ENCODE peak calls at places on chromosomes 5 and 9, in six cellular contexts. O is A549, H is body of pancreas, Z is breast epithelium, U is transverse colon, N is tibial nerve. X is an unnamed sample. For H3K4me1, the result is how much of the 10 kb centered on the place peaks cover.

GRCh38 chr5:159802661-159803060 is 113.6 kb upstream of the ADRA1B start:
- DNase-seq in U (no peak), H (no peak), N (no peak), Z (no peak), O (no peak), X (no peak)

GRCh38 chr5:134069553-134069952 is 44.9 kb upstream of the TCF7 start:
- DNase-seq in O (no peak), N (no peak), Z (no peak), U (no peak), H (no peak), X (no peak)

GRCh38 chr5:102958481-102959011 is 161.4 kb downstream of the GIN1 start:
- DNase-seq in U (no peak), H (no peak), Z (no peak), N (no peak), O (no peak), X (no peak)

GRCh38 chr5:120062515-120062917 is 401.6 kb upstream of the PRR16 start:
- DNase-seq in Z (no peak), O (no peak), H (no peak), N (no peak), U (no peak), X (no peak)

GRCh38 chr9:130183133-130183762 is 11.0 kb downstream of the NCS1 start:
- DNase-seq in N (no peak), O (peak), Z (peak), U (no peak), H (peak), X (peak)

GRCh38 chr9:135463140-135463539 is 16.4 kb upstream of the PPP1R26 start:
- DNase-seq in O (peak), H (no peak), U (no peak), N (no peak), Z (no peak), X (no peak)

GRCh38 chr5:82285206-82285605 is 7.1 kb upstream of the RPS23 start:
- DNase-seq in Z (no peak), H (no peak), N (no peak), O (no peak), U (no peak), X (no peak)

GRCh38 chr5:36613241-36613640 is 6.8 kb downstream of the SLC1A3 start:
- DNase-seq in O (no peak), U (no peak), N (no peak), H (no peak), Z (no peak), X (peak)

GRCh38 chr5:33299621-33300208 is 141.1 kb upstream of the TARS1 start:
- DNase-seq in O (peak), H (peak), U (peak), N (no peak), Z (no peak), X (peak)

GRCh38 chr9:12814877-12815237 is 40.0 kb downstream of the LURAP1L start:
- DNase-seq in O (no peak), H (no peak), U (no peak), Z (no peak), N (no peak), X (no peak)

GRCh38 chr5:135139397-135140134 is 105.5 kb upstream of the PITX1 start:
- DNase-seq in N (no peak), Z (no peak), O (peak), H (no peak), U (peak), X (peak)

GRCh38 chr9:91424403-91425176 is 958 bp upstream of the NFIL3 start:
- DNase-seq in N (peak), H (peak), Z (peak), U (peak), O (peak), X (peak)
- TF ChIP-seq CTCF in N (peak), H (peak), Z (peak), U (no peak), O (peak), X (no peak)

DNA sequence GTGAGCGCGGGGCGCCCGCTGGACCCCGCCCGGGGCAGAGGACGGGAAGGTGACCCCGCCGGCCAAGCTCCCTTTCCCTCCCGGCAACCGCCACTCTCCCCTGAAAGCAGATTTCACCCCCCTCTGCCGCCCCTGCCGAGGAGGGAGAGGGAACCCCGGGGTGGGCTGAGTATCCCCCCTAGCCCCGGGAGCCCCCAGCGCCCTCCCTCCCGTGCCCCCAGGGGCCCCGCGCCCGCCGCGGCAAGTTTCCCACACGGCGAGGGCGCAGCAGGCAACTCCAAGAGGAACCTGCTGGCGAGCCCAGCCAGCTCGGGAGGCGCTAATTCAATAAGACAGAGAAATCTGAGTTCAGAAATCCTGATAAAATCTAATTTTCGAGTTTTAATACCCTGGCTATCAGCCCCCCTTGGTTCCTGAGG is 1.6 kb downstream of the NTNG2 start:
- DNase-seq in U (no peak), H (peak), O (no peak), N (no peak), Z (no peak), X (no peak)
- H3K4me3 ChIP-seq in U (no peak), H (no peak), O (peak), N (peak), Z (peak), X (peak)

DNA sequence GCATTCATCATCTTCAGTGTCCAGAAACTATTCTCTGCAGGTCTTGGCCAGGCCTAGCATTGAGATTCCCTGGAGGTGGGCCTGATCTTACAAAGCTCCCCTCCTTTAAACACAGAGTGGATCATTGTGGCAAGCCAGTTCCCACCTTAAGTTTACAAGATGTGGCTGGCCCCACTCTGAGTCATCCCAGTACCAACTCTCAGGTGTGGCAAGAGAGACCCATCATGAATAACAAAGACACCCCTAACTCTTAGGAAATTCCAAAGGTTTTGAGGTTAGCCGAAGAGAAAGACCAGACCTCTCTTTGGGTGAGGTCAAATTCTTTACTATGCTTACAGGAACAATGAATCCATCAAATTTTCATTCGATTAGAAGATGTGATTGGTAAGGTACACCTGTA is 78.2 kb downstream of the RFK start:
- DNase-seq in U (no peak), H (no peak), Z (no peak), N (no peak), O (no peak), X (no peak)
- H3K4me1 ChIP-seq in U (under half), H (under half), Z (under half), N (under half), O (under half), X (under half)

DNA sequence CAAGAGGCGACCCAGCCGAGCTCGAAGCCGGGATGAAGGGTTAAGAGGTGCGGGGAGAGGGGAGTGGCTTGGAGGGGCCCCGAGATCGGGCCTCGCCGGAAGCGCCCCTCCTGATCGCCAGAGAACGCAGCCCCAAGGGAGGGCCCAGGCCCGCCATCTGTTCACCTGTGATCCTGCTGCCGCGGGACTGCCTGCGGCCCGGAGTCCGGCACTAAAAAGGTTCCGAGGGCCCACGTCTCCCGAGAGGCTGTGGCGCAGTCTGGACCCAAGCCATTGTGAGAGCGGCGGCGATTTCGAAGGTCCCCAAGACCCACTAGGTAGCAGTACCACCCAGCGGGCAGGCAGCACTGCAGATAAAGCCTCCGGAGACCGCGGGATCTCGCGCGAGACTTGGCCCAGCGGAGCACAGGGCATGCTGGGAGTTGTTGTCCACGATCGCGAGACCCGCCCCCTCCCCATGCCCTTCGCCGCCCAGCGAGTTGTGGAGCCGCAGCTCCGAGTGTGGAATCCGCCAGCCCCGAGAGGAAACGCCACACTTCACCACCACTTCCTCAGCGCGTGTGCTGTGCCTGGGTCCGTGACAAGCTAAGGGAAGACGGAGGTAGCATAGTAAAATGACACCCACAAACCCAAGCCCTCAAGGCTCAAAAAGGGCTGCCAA is at the start of gene KIAA1191:
- DNase-seq in H (peak), U (peak), N (peak), Z (peak), O (peak), X (peak)
- TF ChIP-seq CTCF in H (peak), U (peak), N (peak), Z (no peak), O (peak), X (peak)

GRCh38 chr9:38294561-38294960 is 97.9 kb upstream of the ALDH1B1 start:
- DNase-seq in Z (no peak), N (no peak), U (no peak), H (no peak), O (no peak), X (no peak)

GRCh38 chr9:38296853-38297252 is 95.6 kb upstream of the ALDH1B1 start:
- DNase-seq in N (no peak), U (no peak), H (no peak), Z (no peak), O (no peak), X (no peak)

GRCh38 chr9:38294130-38294529 is 98.4 kb upstream of the ALDH1B1 start:
- DNase-seq in H (no peak), U (no peak), N (no peak), Z (no peak), O (no peak), X (no peak)

GRCh38 chr9:38293022-38293421 is 99.5 kb upstream of the ALDH1B1 start:
- DNase-seq in H (no peak), U (no peak), Z (no peak), O (no peak), N (no peak), X (no peak)

DNA sequence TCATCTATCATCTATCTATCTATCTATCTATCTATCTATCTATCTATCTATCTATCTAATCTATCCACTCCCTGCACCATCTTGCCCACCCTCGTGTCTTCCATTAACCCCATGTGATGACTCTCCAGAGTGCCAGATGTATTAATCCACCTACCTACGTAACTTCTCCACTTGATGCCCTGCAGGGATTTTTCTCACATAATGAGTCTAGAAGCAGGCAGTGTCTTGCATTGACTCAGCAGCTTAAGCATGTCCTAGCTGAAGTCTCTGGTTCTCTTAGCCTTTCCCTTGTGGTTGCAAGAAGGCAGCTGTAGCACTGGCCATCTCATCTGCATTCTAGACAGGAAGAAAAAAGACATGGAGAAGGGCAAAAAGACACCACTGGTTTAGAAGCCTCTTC is 96.8 kb upstream of the ALDH1B1 start:
- DNase-seq in N (no peak), O (no peak), U (no peak), H (no peak), Z (no peak), X (no peak)
- H3K4me3 ChIP-seq in N (no peak), O (no peak), U (no peak), H (no peak), Z (no peak), X (no peak)

DNA sequence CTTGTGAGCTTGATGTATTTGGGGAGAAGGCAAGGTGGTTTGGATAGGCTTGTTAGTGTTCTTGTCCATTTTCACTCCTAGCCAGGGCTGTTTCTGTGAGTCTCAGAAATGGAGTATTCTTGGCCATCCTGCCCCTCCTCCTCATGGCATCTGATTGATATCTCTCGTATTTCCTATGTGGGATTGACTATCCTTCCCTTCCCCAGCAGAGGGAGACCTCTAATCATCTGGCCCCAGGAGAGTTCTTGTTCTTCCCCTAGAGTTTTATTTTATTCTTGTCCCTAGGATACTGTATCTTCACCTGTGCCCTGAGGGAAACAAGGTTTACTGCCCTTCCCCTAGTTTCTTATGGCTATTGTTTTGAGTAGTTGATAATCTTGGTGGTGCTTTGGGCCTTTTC is 114.4 kb downstream of the VPS13A start:
- DNase-seq in U (no peak), H (no peak), Z (no peak), N (no peak), O (peak), X (no peak)
- H3K4me1 ChIP-seq in U (under half), H (under half), Z (under half), N (under half), O (under half), X (under half)

DNA sequence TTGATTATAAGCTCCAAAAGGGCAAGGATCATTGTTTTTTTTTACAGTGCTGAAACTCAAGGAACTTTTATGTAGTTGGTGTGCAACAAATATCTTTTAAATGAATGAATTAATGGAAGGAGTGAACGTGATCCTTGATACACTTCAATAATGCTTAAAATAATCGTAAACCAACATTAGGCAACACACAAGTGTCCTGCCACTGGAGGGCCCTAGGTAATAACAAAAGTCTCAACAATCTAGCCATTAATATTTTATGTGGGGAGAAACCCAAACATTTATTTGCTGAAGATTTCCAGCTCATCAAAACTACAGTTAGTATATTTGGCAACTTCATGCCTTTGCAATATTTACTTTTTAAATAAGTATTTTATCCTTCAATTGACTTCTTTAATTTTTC is 309.0 kb upstream of the FBXL7 start:
- DNase-seq in H (no peak), N (no peak), U (no peak), O (no peak), Z (no peak), X (no peak)
- TF ChIP-seq CTCF in H (no peak), N (no peak), U (no peak), O (no peak), Z (no peak), X (no peak)

DNA sequence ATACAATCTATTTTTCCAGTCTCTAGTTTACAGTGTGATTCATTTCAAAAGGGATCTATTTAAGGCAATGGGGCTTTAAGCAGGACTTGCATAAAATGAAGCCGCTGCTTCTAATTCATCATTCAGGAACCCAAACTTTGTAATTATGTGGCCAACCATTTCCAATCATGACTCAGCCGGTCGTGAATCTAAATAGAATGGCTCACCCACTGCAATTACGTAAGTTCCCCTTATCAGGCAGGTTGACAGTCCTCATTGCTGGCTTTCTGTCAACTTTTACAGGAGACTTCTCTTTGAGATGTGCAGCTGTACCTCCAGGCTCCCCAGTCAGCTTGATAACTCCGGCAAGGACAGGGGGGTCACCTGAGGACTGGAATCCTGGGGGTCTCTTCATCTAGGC is 152.8 kb upstream of the DAP start:
- DNase-seq in O (peak), U (no peak), N (no peak), Z (no peak), H (peak), X (no peak)
- H3K4me3 ChIP-seq in O (no peak), U (no peak), N (no peak), Z (no peak), H (no peak), X (no peak)

GRCh38 chr9:113012492-113012891 is 500 bp upstream of the ZNF883 start:
- DNase-seq in N (no peak), O (no peak), U (no peak), H (no peak), Z (no peak), X (no peak)

DNA sequence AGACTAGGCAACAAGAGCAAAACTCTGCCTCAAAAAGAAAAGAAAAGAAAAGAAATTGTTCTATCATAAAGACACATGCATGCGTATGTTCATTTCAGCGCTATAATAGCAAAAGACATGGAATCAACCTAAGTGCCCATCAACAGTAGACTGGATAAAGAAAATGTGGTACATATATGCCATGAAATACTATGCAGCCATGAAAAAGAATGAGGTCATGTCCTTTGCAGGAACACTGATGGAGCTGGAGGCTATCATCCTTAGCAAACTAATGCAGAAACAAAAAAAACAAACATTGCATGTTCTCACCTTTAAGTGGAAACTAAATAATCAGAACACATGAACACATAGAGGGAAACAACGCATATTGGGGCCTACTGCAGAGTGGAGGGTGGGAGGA is 6.3 kb upstream of the ZNF883 start:
- DNase-seq in U (no peak), O (no peak), H (no peak), N (no peak), Z (no peak), X (no peak)
- H3K4me1 ChIP-seq in U (under half), O (under half), H (under half), N (under half), Z (under half), X (under half)

DNA sequence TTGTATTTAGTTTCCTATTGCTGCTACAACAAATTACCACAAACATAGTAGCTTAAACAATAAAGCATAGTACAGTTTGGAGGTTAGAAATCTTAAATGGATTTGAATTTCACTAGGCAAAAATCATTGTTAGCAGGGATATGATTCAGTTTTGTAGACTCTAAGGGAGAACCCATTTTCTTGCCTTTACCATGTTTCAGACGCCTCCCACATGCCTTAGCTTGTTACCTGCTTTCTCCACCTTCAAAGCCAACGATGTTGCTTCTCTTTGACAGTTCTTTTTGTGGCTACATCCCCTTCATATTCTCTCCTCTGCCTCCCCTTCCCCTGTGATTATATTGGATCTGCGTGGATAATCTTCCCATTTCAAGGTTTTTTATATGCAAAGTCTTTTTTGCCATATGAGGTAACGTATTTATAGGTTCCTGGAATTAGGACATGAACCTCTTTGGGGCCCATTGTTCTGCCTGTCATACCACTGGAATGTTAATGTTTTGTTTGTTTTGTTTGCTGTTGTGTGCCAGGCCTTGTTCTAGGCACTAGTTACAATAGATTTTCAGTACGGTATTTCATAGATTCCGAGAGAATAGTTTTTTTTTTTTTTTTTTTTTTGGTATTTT is 54.1 kb downstream of the UHRF2 start:
- DNase-seq in H (no peak), U (no peak), N (no peak), Z (no peak), O (no peak), X (no peak)
- TF ChIP-seq CTCF in H (no peak), U (no peak), N (no peak), Z (no peak), O (no peak), X (no peak)

X was measured in Caco-2.